ENCODE peak calls at places on chromosomes 12 and 14, in five cellular contexts. O is keratinocyte, W is suprapubic skin, H is Panc1, E is BJ. Y is an unnamed sample.

GRCh38 chr14:95361373-95362179 is 41.9 kb upstream of the CLMN start:
- DNase-seq in O (peak), H (no peak), E (no peak), W (no peak), Y (peak)

GRCh38 chr14:60323199-60323891 is 74.3 kb downstream of the PPM1A start:
- DNase-seq in E (no peak), O (no peak), W (no peak), H (no peak), Y (no peak)

GRCh38 chr14:54603362-54603761 is 36.4 kb downstream of the SAMD4A start:
- DNase-seq in W (no peak), O (no peak), E (no peak), H (no peak), Y (no peak)

GRCh38 chr12:40175045-40175444 is 49.8 kb upstream of the LRRK2 start:
- DNase-seq in H (no peak), W (no peak), E (no peak), O (no peak), Y (no peak)

GRCh38 chr14:104942586-104942985 is 17.9 kb downstream of the PLD4 start:
- DNase-seq in O (no peak), E (no peak), H (no peak), W (no peak), Y (no peak)

GRCh38 chr12:122886851-122887816 is 8.8 kb downstream of the VPS37B start:
- DNase-seq in H (peak), W (no peak), E (no peak), O (no peak), Y (peak)

GRCh38 chr12:74242088-74242487 is 295.5 kb upstream of the ATXN7L3B start:
- DNase-seq in O (no peak), E (no peak), W (no peak), H (no peak), Y (no peak)

GRCh38 chr14:79809849-79810612 is 401.3 kb downstream of the DIO2 start:
- DNase-seq in W (no peak), O (no peak), H (no peak), E (no peak), Y (no peak)

GRCh38 chr14:46063872-46064271 is 587.7 kb downstream of the RPL10L start:
- DNase-seq in W (no peak), O (no peak), E (no peak), H (no peak), Y (no peak)

GRCh38 chr12:93957870-93958269 is 190.5 kb upstream of the PLXNC1 start:
- DNase-seq in O (no peak), W (no peak), E (no peak), H (no peak), Y (no peak)

GRCh38 chr12:108457006-108457733 is 57.9 kb upstream of the FICD start:
- DNase-seq in W (no peak), H (peak), O (no peak), E (no peak), Y (peak)

GRCh38 chr12:108455706-108456105 is 59.4 kb upstream of the FICD start:
- DNase-seq in E (no peak), H (no peak), O (no peak), W (no peak), Y (peak)

GRCh38 chr12:108459106-108459505 is 56.0 kb upstream of the FICD start:
- DNase-seq in H (no peak), O (no peak), W (no peak), E (no peak), Y (no peak)

GRCh38 chr12:108454539-108455139 is 60.4 kb upstream of the FICD start:
- DNase-seq in O (no peak), W (no peak), E (no peak), H (no peak), Y (no peak)

DNA sequence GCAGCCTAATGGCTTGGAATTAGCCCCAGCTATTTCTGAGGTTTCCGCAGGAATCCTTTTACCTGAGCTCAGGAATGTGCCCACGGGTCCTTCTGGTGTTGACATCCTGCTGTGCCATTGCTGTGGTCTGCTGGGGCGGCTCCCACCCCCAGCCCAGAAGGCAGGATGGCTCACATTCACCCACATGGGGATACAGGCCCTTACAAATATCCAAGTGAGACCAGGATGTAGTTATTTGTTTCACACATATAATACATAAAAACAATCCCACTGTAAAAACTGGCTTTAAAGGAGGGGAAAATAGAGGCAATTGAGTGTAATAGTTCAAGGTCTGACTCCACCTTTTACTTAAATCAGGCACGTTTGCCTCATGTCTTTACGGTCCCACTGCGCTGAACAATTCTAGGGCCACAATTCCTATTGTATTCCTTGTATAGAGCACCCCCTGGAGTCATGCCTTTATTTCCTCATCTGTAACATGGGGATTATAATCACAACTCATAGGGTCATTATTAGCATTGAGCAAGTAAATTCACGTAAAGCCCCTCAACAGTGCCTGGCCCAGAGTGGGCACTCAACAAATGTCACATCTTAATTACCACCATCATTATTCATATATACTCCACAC is 57.2 kb upstream of the FICD start:
- DNase-seq in W (no peak), H (no peak), E (no peak), O (no peak), Y (no peak)
- TF ChIP-seq CTCF in W (no peak), H (no peak), E (no peak), O (no peak), Y (no peak)

GRCh38 chr12:59181378-59181777 is 261.1 kb upstream of the LRIG3 start:
- DNase-seq in W (no peak), H (no peak), E (no peak), O (no peak), Y (no peak)

GRCh38 chr12:59182191-59182590 is 261.9 kb upstream of the LRIG3 start:
- DNase-seq in W (no peak), H (no peak), E (no peak), O (no peak), Y (no peak)

GRCh38 chr12:59179231-59179630 is 258.9 kb upstream of the LRIG3 start:
- DNase-seq in O (no peak), W (no peak), H (no peak), E (no peak), Y (no peak)

GRCh38 chr12:59185291-59185690 is 265.0 kb upstream of the LRIG3 start:
- DNase-seq in E (no peak), W (no peak), H (no peak), O (no peak), Y (no peak)

GRCh38 chr12:59182660-59183455 is 262.6 kb upstream of the LRIG3 start:
- DNase-seq in W (no peak), O (no peak), E (no peak), H (no peak), Y (no peak)
- H3K4me3 ChIP-seq in W (no peak), O (no peak), E (no peak), H (no peak), Y (no peak)

GRCh38 chr12:6049992-6050391 is 74.5 kb downstream of the VWF start:
- DNase-seq in E (no peak), O (no peak), W (no peak), H (no peak), Y (no peak)
- TF ChIP-seq CTCF in E (no peak), O (no peak), W (no peak), H (no peak), Y (no peak)

GRCh38 chr12:29944269-29945000 is 160.7 kb upstream of the TMTC1 start:
- DNase-seq in O (no peak), H (no peak), E (no peak), W (no peak), Y (no peak)
- H3K4me3 ChIP-seq in O (no peak), H (no peak), E (no peak), W (no peak), Y (no peak)

GRCh38 chr12:41891226-41891625 is 253.4 kb downstream of the GXYLT1 start:
- DNase-seq in H (no peak), W (no peak), O (no peak), E (no peak), Y (no peak)
- TF ChIP-seq CTCF in H (no peak), W (no peak), O (no peak), E (no peak), Y (no peak)

DNA sequence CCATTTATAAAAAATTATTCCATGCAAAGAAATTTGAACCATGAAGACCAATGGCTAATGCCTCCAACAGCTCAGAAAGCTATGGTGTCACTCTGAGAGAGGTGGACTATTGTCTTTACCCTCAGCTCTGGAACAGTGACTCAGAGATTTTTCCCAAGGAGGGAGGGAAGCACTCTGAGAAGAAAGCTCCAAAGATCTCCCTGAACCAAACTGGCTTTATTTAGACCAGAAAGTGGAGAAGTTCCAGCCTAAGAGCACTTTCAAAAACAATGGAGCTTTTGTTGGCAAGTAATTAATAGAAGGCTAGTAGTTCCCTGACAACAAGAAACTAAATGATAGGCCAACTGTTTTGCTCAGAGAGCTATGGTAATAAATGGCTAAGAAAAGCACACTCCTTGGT is 599.9 kb upstream of the MDGA2 start:
- DNase-seq in H (no peak), E (no peak), O (no peak), W (no peak), Y (no peak)
- H3K4me3 ChIP-seq in H (no peak), E (no peak), O (no peak), W (no peak), Y (no peak)

GRCh38 chr12:25583545-25583944 is 30.5 kb upstream of the LMNTD1 start:
- DNase-seq in O (no peak), H (no peak), E (no peak), W (no peak), Y (no peak)
- TF ChIP-seq CTCF in O (peak), H (no peak), E (no peak), W (no peak), Y (no peak)

DNA sequence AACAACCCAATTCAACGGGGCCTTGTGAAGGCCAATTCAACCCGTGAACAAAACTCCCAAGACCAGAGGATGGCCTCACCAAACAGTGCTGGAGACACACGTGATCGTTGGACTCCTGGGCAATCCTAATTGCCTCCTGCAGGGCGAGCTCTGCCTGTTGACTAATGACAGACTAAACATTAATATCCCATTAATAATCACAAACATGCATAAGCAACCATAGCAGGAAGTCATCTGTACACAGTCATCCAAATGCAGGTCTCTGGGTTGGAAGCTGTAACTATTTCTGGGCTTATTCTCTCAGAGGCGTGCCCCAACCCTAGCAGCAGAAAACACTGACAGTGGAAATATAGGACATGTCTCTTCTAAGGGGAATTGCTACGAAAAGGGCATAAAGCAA is 20.9 kb downstream of the ANAPC5 start:
- DNase-seq in O (no peak), H (no peak), E (no peak), W (no peak), Y (no peak)
- H3K4me3 ChIP-seq in O (no peak), H (no peak), E (no peak), W (no peak), Y (no peak)

Y was measured in GM12864.